ENCODE peak calls at places on chromosomes 5 and 9, in four cellular contexts. One of them, this sample, is unnamed.

GRCh38 chr9:116959775-116960174 is 272.7 kb downstream of the TRIM32 start:
- DNase-seq in neural progenitor cell: peak
- DNase-seq in hepatocyte: peak
- DNase-seq in HCT116: no peak
- DNase-seq in this sample: no peak

GRCh38 chr9:87035868-87036267 is 88.6 kb upstream of the GAS1 start:
- DNase-seq in neural progenitor cell: no peak
- DNase-seq in hepatocyte: no peak
- DNase-seq in HCT116: no peak
- DNase-seq in this sample: no peak

GRCh38 chr9:4117835-4118610 is 181.8 kb downstream of the GLIS3 start:
- DNase-seq in neural progenitor cell: no peak
- DNase-seq in hepatocyte: no peak
- DNase-seq in HCT116: no peak
- DNase-seq in this sample: peak

GRCh38 chr5:119063579-119064379 is 7.1 kb upstream of the DMXL1 start:
- DNase-seq in neural progenitor cell: no peak
- DNase-seq in hepatocyte: peak
- DNase-seq in HCT116: no peak
- DNase-seq in this sample: no peak

GRCh38 chr5:53478411-53479044 is 1.9 kb upstream of the FST start:
- DNase-seq in neural progenitor cell: peak
- DNase-seq in hepatocyte: peak
- DNase-seq in HCT116: peak
- DNase-seq in this sample: peak

GRCh38 chr5:133049726-133050048 is 2.1 kb upstream of the HSPA4 start:
- DNase-seq in neural progenitor cell: no peak
- DNase-seq in hepatocyte: peak
- DNase-seq in HCT116: no peak
- DNase-seq in this sample: no peak

GRCh38 chr5:140607031-140607430 is 25.9 kb downstream of the CD14 start:
- DNase-seq in neural progenitor cell: no peak
- DNase-seq in hepatocyte: no peak
- DNase-seq in HCT116: no peak
- DNase-seq in this sample: no peak

GRCh38 chr5:145776886-145777285 is 58.3 kb downstream of the PRELID2 start:
- DNase-seq in neural progenitor cell: no peak
- DNase-seq in hepatocyte: no peak
- DNase-seq in HCT116: no peak
- DNase-seq in this sample: no peak

GRCh38 chr5:98069876-98070512 is 703.5 kb upstream of the RGMB start:
- DNase-seq in neural progenitor cell: no peak
- DNase-seq in hepatocyte: no peak
- DNase-seq in HCT116: no peak
- DNase-seq in this sample: no peak

GRCh38 chr5:148455055-148455675 is 71.4 kb downstream of the FBXO38 start:
- DNase-seq in neural progenitor cell: no peak
- DNase-seq in hepatocyte: peak
- DNase-seq in HCT116: no peak
- DNase-seq in this sample: no peak

GRCh38 chr9:77598510-77598909 is 49.6 kb downstream of the GNA14 start:
- DNase-seq in neural progenitor cell: no peak
- DNase-seq in hepatocyte: peak
- DNase-seq in HCT116: no peak
- DNase-seq in this sample: no peak

GRCh38 chr9:3498691-3499090 is 27.1 kb downstream of the RFX3 start:
- DNase-seq in neural progenitor cell: peak
- DNase-seq in hepatocyte: no peak
- DNase-seq in HCT116: no peak
- DNase-seq in this sample: no peak

GRCh38 chr5:80069251-80069650 is 34.1 kb downstream of the THBS4 start:
- DNase-seq in neural progenitor cell: no peak
- DNase-seq in hepatocyte: no peak
- DNase-seq in HCT116: no peak
- DNase-seq in this sample: no peak

GRCh38 chr5:4584982-4585381 is 555.1 kb upstream of the ADAMTS16 start:
- DNase-seq in neural progenitor cell: no peak
- DNase-seq in hepatocyte: peak
- DNase-seq in HCT116: no peak
- DNase-seq in this sample: no peak

GRCh38 chr9:12876872-12877271 is 102.1 kb downstream of the LURAP1L start:
- DNase-seq in neural progenitor cell: no peak
- DNase-seq in hepatocyte: no peak
- DNase-seq in HCT116: no peak
- DNase-seq in this sample: no peak

GRCh38 chr5:107274576-107274975 is 396.2 kb downstream of the EFNA5 start:
- DNase-seq in neural progenitor cell: no peak
- DNase-seq in hepatocyte: no peak
- DNase-seq in HCT116: no peak
- DNase-seq in this sample: no peak

GRCh38 chr9:16426716-16427115 is 443.8 kb downstream of the BNC2 start:
- DNase-seq in neural progenitor cell: no peak
- DNase-seq in hepatocyte: no peak
- DNase-seq in HCT116: no peak
- DNase-seq in this sample: no peak

GRCh38 chr9:36492849-36493248 is 79.8 kb upstream of the MELK start:
- DNase-seq in neural progenitor cell: no peak
- DNase-seq in hepatocyte: no peak
- DNase-seq in HCT116: no peak
- DNase-seq in this sample: no peak

GRCh38 chr5:81093536-81094196 is 133.5 kb downstream of the RASGRF2 start:
- DNase-seq in neural progenitor cell: no peak
- DNase-seq in hepatocyte: no peak
- DNase-seq in HCT116: no peak
- DNase-seq in this sample: no peak

DNA sequence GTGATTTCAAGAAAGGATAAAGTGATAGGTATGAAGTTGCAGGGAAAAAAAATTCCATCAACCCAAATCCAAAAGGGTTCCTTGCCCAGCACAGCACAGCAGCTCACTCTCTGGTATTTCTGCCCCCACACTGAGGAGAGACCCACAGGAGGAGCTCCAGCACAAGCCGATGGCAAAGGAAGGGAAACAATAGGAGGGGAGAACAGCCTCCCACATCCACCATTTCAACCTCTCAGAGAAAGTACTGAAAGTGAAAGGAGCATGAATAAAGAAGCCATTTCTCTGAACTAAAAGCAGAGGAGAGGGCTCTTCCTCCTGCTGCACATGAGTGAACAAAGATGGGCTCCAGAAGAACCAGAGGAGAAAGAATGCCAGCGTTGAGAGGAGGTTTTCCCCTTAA is 54.9 kb upstream of the ZSWIM6 start:
- DNase-seq in neural progenitor cell: peak
- DNase-seq in hepatocyte: no peak
- DNase-seq in HCT116: no peak
- DNase-seq in this sample: no peak
- H3K27ac ChIP-seq in neural progenitor cell: peak
- H3K27ac ChIP-seq in hepatocyte: no peak
- H3K27ac ChIP-seq in HCT116: no peak
- H3K27ac ChIP-seq in this sample: no peak

DNA sequence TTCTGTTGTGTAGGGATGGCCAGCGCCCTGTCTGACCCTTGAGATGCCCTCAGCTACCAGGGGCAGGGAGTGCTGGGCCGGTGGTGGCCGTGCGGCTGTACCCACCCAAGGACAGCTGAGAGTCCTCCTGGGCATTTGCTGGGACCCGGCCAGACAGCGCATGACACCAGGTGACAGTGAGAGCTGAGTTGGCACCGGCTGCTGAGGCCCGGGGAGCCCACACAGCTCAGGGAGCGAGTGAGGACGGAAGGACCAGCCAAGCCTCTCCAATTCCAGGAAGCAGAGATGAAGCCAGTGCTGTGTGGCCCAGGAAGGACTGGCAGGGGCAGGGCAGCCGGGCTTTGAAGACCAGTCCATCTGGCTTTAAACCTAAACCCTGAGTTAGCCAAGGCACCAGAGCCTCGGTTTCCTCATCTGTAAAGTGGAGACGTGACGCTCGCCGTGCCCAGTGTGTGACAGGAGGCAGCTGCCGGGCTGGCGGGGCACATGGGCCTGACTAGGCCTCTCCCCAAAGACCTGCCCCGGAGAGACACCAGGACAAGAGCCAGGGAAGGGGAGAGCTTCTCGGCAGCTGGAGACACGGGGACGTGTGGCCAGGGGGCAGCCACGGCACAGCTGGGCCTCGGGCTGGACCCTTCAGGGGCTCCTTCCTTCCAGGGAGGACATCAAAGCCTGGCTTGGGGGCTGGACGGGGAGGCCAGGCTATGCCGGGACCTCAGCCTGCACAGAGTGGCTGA is 3.0 kb upstream of the AGPAT2 start:
- DNase-seq in neural progenitor cell: no peak
- DNase-seq in hepatocyte: no peak
- DNase-seq in HCT116: no peak
- DNase-seq in this sample: no peak
- TF ChIP-seq EZH2phosphoT487 in neural progenitor cell: no peak
- TF ChIP-seq EZH2phosphoT487 in hepatocyte: no peak
- TF ChIP-seq EZH2phosphoT487 in HCT116: no peak
- TF ChIP-seq EZH2phosphoT487 in this sample: no peak

DNA sequence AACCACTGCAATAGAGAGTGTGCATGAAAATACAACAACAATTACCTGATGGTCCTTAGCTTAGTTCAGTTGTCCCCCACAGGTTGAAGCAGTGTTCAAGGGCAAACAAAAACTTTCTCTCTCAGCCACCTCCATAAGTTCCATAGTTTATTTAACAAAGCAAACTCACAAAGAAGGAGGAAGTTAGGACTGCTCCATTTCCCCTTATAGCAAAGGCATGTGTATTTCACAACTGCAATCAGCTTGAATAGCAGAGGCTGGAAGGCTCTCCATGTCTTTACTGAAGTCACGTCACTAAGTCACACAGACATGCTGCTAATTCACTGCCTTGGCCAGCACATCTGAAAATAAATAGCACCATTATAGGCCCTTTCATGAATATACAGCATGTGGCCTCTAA is 43.3 kb downstream of the DOCK8 start:
- DNase-seq in neural progenitor cell: no peak
- DNase-seq in hepatocyte: peak
- DNase-seq in HCT116: no peak
- DNase-seq in this sample: no peak
- H3K4me2 ChIP-seq in neural progenitor cell: no peak
- H3K4me2 ChIP-seq in hepatocyte: no peak
- H3K4me2 ChIP-seq in HCT116: no peak
- H3K4me2 ChIP-seq in this sample: no peak

GRCh38 chr5:36740259-36740898 is 134.0 kb downstream of the SLC1A3 start:
- DNase-seq in neural progenitor cell: no peak
- DNase-seq in hepatocyte: no peak
- DNase-seq in HCT116: no peak
- DNase-seq in this sample: no peak

GRCh38 chr5:36739751-36740221 is 133.4 kb downstream of the SLC1A3 start:
- DNase-seq in neural progenitor cell: peak
- DNase-seq in hepatocyte: peak
- DNase-seq in HCT116: peak
- DNase-seq in this sample: peak

GRCh38 chr5:36741138-36741537 is 134.7 kb downstream of the SLC1A3 start:
- DNase-seq in neural progenitor cell: no peak
- DNase-seq in hepatocyte: no peak
- DNase-seq in HCT116: no peak
- DNase-seq in this sample: no peak

GRCh38 chr5:36744678-36745659 is 131.6 kb upstream of the NIPBL start:
- DNase-seq in neural progenitor cell: peak
- DNase-seq in hepatocyte: peak
- DNase-seq in HCT116: peak
- DNase-seq in this sample: peak

DNA sequence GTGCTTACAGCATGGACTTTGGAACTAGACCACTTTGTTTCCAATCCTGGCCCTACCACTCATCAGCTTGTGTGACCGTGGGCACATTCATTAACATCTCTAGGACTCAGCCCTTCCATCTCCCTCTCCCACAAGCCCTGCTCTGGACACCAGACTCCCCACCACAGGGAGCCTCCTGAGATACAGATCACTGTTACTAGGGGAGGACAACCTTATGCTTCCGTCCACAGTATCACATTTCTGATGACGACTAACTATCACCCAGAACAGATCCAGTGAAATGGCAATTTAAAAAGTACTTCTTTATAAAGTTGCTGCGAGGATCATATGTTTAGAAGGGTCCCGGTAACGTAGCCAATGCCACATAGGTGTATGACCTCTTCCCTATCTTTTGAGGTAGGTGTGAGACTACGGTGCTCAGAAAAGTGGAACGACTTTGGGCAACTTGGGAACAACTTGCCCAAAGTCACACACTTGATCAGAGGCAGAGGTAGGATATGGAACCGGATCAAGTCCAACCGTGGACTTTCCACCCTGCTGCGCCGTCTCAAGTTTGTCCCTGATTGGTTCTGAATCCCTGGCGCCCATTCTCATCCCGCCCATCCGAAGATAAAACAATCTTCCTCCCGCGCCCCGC is 132.4 kb upstream of the NIPBL start:
- DNase-seq in neural progenitor cell: no peak
- DNase-seq in hepatocyte: peak
- DNase-seq in HCT116: no peak
- DNase-seq in this sample: no peak
- H3K27ac ChIP-seq in neural progenitor cell: no peak
- H3K27ac ChIP-seq in hepatocyte: peak
- H3K27ac ChIP-seq in HCT116: peak
- H3K27ac ChIP-seq in this sample: no peak

GRCh38 chr5:127878174-127878750 is 175.1 kb downstream of the CCDC192 start:
- DNase-seq in neural progenitor cell: peak
- DNase-seq in hepatocyte: peak
- DNase-seq in HCT116: peak
- DNase-seq in this sample: peak
- TF ChIP-seq EZH2phosphoT487 in neural progenitor cell: no peak
- TF ChIP-seq EZH2phosphoT487 in hepatocyte: no peak
- TF ChIP-seq EZH2phosphoT487 in HCT116: no peak
- TF ChIP-seq EZH2phosphoT487 in this sample: no peak

GRCh38 chr9:93112864-93113389 is 16.9 kb downstream of the CARD19 start:
- DNase-seq in neural progenitor cell: no peak
- DNase-seq in hepatocyte: no peak
- DNase-seq in HCT116: no peak
- DNase-seq in this sample: no peak

GRCh38 chr9:93111371-93112115 is 15.5 kb downstream of the CARD19 start:
- DNase-seq in neural progenitor cell: no peak
- DNase-seq in hepatocyte: no peak
- DNase-seq in HCT116: no peak
- DNase-seq in this sample: no peak

GRCh38 chr9:93112116-93112863 is 16.3 kb downstream of the CARD19 start:
- DNase-seq in neural progenitor cell: no peak
- DNase-seq in hepatocyte: no peak
- DNase-seq in HCT116: no peak
- DNase-seq in this sample: no peak

GRCh38 chr9:93110400-93110855 is 14.4 kb downstream of the CARD19 start:
- DNase-seq in neural progenitor cell: no peak
- DNase-seq in hepatocyte: no peak
- DNase-seq in HCT116: no peak
- DNase-seq in this sample: no peak

GRCh38 chr9:93111001-93111370 is 15.0 kb downstream of the CARD19 start:
- DNase-seq in neural progenitor cell: no peak
- DNase-seq in hepatocyte: no peak
- DNase-seq in HCT116: no peak
- DNase-seq in this sample: no peak
- H3K4me2 ChIP-seq in neural progenitor cell: no peak
- H3K4me2 ChIP-seq in hepatocyte: no peak
- H3K4me2 ChIP-seq in HCT116: no peak
- H3K4me2 ChIP-seq in this sample: no peak

GRCh38 chr5:136011427-136012001 is 17.3 kb upstream of the TGFBI start:
- DNase-seq in neural progenitor cell: no peak
- DNase-seq in hepatocyte: peak
- DNase-seq in HCT116: peak
- DNase-seq in this sample: no peak
- H3K27ac ChIP-seq in neural progenitor cell: no peak
- H3K27ac ChIP-seq in hepatocyte: peak
- H3K27ac ChIP-seq in HCT116: no peak
- H3K27ac ChIP-seq in this sample: no peak